ENCODE peak calls at places on chromosome 13, in four cellular contexts. One of them, this sample, is unnamed.

GRCh38 chr13:31105020-31105800 is 56.5 kb downstream of the HSPH1 start:
- DNase-seq in GM12878: no peak
- DNase-seq in HepG2: no peak
- DNase-seq in K562: no peak
- DNase-seq in this sample: no peak

GRCh38 chr13:73000027-73000674 is 58.7 kb upstream of the KLF5 start:
- DNase-seq in HepG2: no peak
- DNase-seq in GM12878: peak; percentile 21
- DNase-seq in K562: no peak
- DNase-seq in this sample: no peak

GRCh38 chr13:38766799-38767198 is 79.9 kb downstream of the FREM2 start:
- DNase-seq in K562: no peak
- DNase-seq in HepG2: no peak
- DNase-seq in GM12878: no peak
- DNase-seq in this sample: no peak

GRCh38 chr13:41562083-41562482 is 104.7 kb downstream of the RGCC start:
- DNase-seq in GM12878: no peak
- DNase-seq in K562: no peak
- DNase-seq in HepG2: no peak
- DNase-seq in this sample: no peak

GRCh38 chr13:29525757-29526156 is 69.7 kb downstream of the SLC7A1 start:
- DNase-seq in HepG2: no peak
- DNase-seq in GM12878: no peak
- DNase-seq in K562: no peak
- DNase-seq in this sample: no peak

GRCh38 chr13:113187263-113187669 is 21.2 kb downstream of the PCID2 start:
- DNase-seq in HepG2: peak; percentile 83
- DNase-seq in GM12878: no peak
- DNase-seq in K562: peak; percentile 61
- DNase-seq in this sample: peak; percentile 9

GRCh38 chr13:97855570-97855970 is 97.9 kb upstream of the IPO5 start:
- DNase-seq in HepG2: peak; percentile 55
- DNase-seq in K562: peak; percentile 58
- DNase-seq in GM12878: peak; percentile 13
- DNase-seq in this sample: peak; percentile 65

GRCh38 chr13:114185182-114185971 is 6.3 kb downstream of the CFAP97D2 start:
- DNase-seq in HepG2: no peak
- DNase-seq in K562: no peak
- DNase-seq in GM12878: no peak
- DNase-seq in this sample: no peak

GRCh38 chr13:65926750-65927171 is 1303.4 kb downstream of the PCDH9 start:
- DNase-seq in HepG2: peak; percentile 2
- DNase-seq in K562: no peak
- DNase-seq in GM12878: no peak
- DNase-seq in this sample: no peak

GRCh38 chr13:41827507-41828213 is 133.2 kb downstream of the VWA8 start:
- DNase-seq in HepG2: no peak
- DNase-seq in GM12878: no peak
- DNase-seq in K562: no peak
- DNase-seq in this sample: no peak

GRCh38 chr13:77696863-77697207 is 652 bp upstream of the SLAIN1 start:
- DNase-seq in GM12878: no peak
- DNase-seq in K562: no peak
- DNase-seq in HepG2: no peak
- DNase-seq in this sample: no peak

GRCh38 chr13:113122571-113123225 is at the start of gene F10:
- DNase-seq in K562: peak; percentile 64
- DNase-seq in HepG2: peak; percentile 95
- DNase-seq in GM12878: no peak
- DNase-seq in this sample: no peak

GRCh38 chr13:50974268-50974667 is 64.7 kb downstream of the RNASEH2B start:
- DNase-seq in HepG2: no peak
- DNase-seq in GM12878: no peak
- DNase-seq in K562: no peak
- DNase-seq in this sample: no peak

GRCh38 chr13:60080871-60081270 is 82.9 kb downstream of the DIAPH3 start:
- DNase-seq in HepG2: no peak
- DNase-seq in K562: no peak
- DNase-seq in GM12878: no peak
- DNase-seq in this sample: no peak

GRCh38 chr13:105763851-105764250 is 771.6 kb downstream of the EFNB2 start:
- DNase-seq in K562: no peak
- DNase-seq in GM12878: no peak
- DNase-seq in HepG2: no peak
- DNase-seq in this sample: no peak

GRCh38 chr13:35343417-35343816 is 133.1 kb downstream of the MAB21L1 start:
- DNase-seq in HepG2: no peak
- DNase-seq in GM12878: no peak
- DNase-seq in K562: no peak
- DNase-seq in this sample: no peak

GRCh38 chr13:59354665-59355064 is 809.1 kb downstream of the DIAPH3 start:
- DNase-seq in GM12878: no peak
- DNase-seq in K562: no peak
- DNase-seq in HepG2: no peak
- DNase-seq in this sample: no peak

GRCh38 chr13:33744589-33745369 is 73.2 kb upstream of the RFC3 start:
- DNase-seq in K562: no peak
- DNase-seq in HepG2: no peak
- DNase-seq in GM12878: no peak
- DNase-seq in this sample: no peak

GRCh38 chr13:73429691-73430090 is 370.9 kb downstream of the KLF5 start:
- DNase-seq in K562: no peak
- DNase-seq in HepG2: no peak
- DNase-seq in GM12878: no peak
- DNase-seq in this sample: no peak

GRCh38 chr13:23950736-23951510 is 53.6 kb upstream of the C1QTNF9B start:
- DNase-seq in HepG2: no peak
- DNase-seq in GM12878: no peak
- DNase-seq in K562: no peak
- DNase-seq in this sample: no peak

GRCh38 chr13:83515267-83515666 is 367.0 kb downstream of the SLITRK1 start:
- DNase-seq in K562: no peak
- DNase-seq in GM12878: no peak
- DNase-seq in HepG2: no peak
- DNase-seq in this sample: no peak

GRCh38 chr13:39776439-39776838 is 121.0 kb downstream of the COG6 start:
- DNase-seq in HepG2: no peak
- DNase-seq in GM12878: no peak
- DNase-seq in K562: no peak
- DNase-seq in this sample: no peak

GRCh38 chr13:94312511-94313191 is 166.8 kb downstream of the DCT start:
- DNase-seq in HepG2: no peak
- DNase-seq in K562: no peak
- DNase-seq in GM12878: peak; percentile 62
- DNase-seq in this sample: no peak

GRCh38 chr13:74040200-74040599 is 94.0 kb downstream of the KLF12 start:
- DNase-seq in HepG2: peak; percentile 49
- DNase-seq in GM12878: no peak
- DNase-seq in K562: peak; percentile 15
- DNase-seq in this sample: peak; percentile 97

GRCh38 chr13:19153782-19154450 is 27.7 kb downstream of the TUBA3C start:
- DNase-seq in K562: peak; percentile 56
- DNase-seq in HepG2: peak; percentile 7
- DNase-seq in GM12878: no peak
- DNase-seq in this sample: peak; percentile 10

GRCh38 chr13:50011461-50011860 is 3.8 kb upstream of the KCNRG start:
- DNase-seq in GM12878: no peak
- DNase-seq in HepG2: no peak
- DNase-seq in K562: no peak
- DNase-seq in this sample: no peak

GRCh38 chr13:24649685-24650038 is 30.5 kb upstream of the ATP12A start:
- DNase-seq in K562: no peak
- DNase-seq in HepG2: no peak
- DNase-seq in GM12878: no peak
- DNase-seq in this sample: no peak

GRCh38 chr13:99434258-99434788 is 66.9 kb upstream of the TM9SF2 start:
- DNase-seq in GM12878: no peak
- DNase-seq in K562: peak; percentile 67
- DNase-seq in HepG2: peak; percentile 17
- DNase-seq in this sample: no peak

GRCh38 chr13:49563513-49563912 is 21.8 kb downstream of the RCBTB1 start:
- DNase-seq in HepG2: no peak
- DNase-seq in K562: no peak
- DNase-seq in GM12878: no peak
- DNase-seq in this sample: no peak

GRCh38 chr13:21395953-21396352 is 63.1 kb downstream of the ZDHHC20 start:
- DNase-seq in HepG2: no peak
- DNase-seq in GM12878: no peak
- DNase-seq in K562: no peak
- DNase-seq in this sample: no peak

DNA sequence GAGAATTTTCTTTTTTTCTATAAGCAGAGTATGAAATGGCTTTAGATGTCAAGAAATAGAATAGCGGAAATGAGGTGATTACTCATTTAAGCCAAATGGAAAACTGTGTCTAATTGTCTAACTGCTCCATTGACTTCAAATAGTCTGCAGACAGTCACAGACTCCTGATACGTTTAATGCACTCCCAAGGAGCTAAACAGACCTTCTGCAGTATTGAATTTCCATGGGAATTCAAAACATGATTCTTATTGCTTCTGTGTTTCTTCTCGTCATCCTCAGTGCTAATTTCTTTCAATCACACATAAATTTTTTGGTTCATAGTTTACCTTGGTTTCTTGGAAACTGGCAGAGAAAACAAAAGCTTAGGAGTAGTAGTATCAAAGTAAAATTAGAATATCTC is 865.2 kb upstream of the SLC10A2 start:
- DNase-seq in HepG2: no peak
- DNase-seq in GM12878: no peak
- DNase-seq in K562: no peak
- DNase-seq in this sample: no peak
- TF ChIP-seq FOXK2 in HepG2: no peak
- TF ChIP-seq FOXK2 in GM12878: no peak
- TF ChIP-seq FOXK2 in K562: no peak
- TF ChIP-seq FOXK2 in this sample: no peak

GRCh38 chr13:110334841-110335490 is 27.9 kb downstream of the COL4A2 start:
- DNase-seq in HepG2: no peak
- DNase-seq in GM12878: no peak
- DNase-seq in K562: no peak
- DNase-seq in this sample: no peak

GRCh38 chr13:110336108-110336507 is 29.0 kb downstream of the COL4A2 start:
- DNase-seq in HepG2: no peak
- DNase-seq in GM12878: no peak
- DNase-seq in K562: no peak
- DNase-seq in this sample: no peak

GRCh38 chr13:110333837-110334236 is 26.8 kb downstream of the COL4A2 start:
- DNase-seq in K562: no peak
- DNase-seq in GM12878: no peak
- DNase-seq in HepG2: no peak
- DNase-seq in this sample: no peak

GRCh38 chr13:110332750-110333149 is 25.7 kb downstream of the COL4A2 start:
- DNase-seq in HepG2: no peak
- DNase-seq in K562: no peak
- DNase-seq in GM12878: no peak
- DNase-seq in this sample: no peak

DNA sequence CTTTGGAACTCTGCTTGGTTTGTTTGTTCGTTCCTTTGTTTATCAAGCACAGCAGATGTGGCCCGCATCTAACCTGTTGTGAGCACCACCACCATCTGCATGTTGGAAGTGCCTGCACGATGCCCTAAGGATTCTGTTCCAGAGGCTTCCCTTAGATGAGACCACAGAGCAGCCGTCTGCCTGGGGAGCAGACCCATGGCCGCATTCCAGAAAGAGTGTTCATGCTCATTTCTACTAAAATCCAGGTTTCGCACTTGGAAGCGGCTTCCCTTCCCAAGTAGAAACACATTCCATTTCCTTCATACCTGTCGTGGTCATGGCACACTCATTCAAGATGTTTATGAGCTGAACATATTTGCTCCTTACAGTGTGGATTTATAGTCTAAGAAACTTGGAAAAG is 27.2 kb downstream of the COL4A2 start:
- DNase-seq in GM12878: no peak
- DNase-seq in HepG2: no peak
- DNase-seq in K562: no peak
- DNase-seq in this sample: no peak
- TF ChIP-seq TARDBP in GM12878: no peak
- TF ChIP-seq TARDBP in HepG2: no peak
- TF ChIP-seq TARDBP in K562: no peak
- TF ChIP-seq TARDBP in this sample: no peak

GRCh38 chr13:89204435-89204834 is 1533.3 kb downstream of the SLITRK5 start:
- DNase-seq in GM12878: no peak
- DNase-seq in HepG2: no peak
- DNase-seq in K562: no peak
- DNase-seq in this sample: no peak

DNA sequence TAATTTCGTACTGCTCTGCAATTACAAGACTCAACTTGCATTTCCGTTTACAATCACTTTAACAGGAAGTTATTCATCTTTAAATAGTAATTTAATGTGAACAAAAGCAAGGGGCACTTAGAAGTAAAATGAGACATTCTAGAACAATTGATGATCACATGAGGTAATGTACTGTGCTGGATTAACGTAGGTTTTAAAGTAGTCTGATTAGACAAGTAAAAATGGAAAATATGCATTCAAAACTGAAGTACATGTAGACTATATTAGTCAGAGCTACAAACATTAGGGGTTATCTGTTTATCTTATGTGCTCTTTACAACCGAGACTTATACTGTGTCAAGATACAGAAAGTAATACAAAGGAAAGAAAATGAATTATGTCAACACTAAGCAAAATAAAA is 1528.0 kb downstream of the SLITRK5 start:
- DNase-seq in GM12878: no peak
- DNase-seq in HepG2: no peak
- DNase-seq in K562: no peak
- DNase-seq in this sample: no peak
- TF ChIP-seq FOXK2 in GM12878: no peak
- TF ChIP-seq FOXK2 in HepG2: no peak
- TF ChIP-seq FOXK2 in K562: no peak
- TF ChIP-seq FOXK2 in this sample: no peak

GRCh38 chr13:36789730-36790129 is 29.3 kb upstream of the RFXAP start:
- DNase-seq in K562: no peak
- DNase-seq in HepG2: no peak
- DNase-seq in GM12878: no peak
- DNase-seq in this sample: no peak

GRCh38 chr13:36788276-36788675 is 30.7 kb upstream of the RFXAP start:
- DNase-seq in K562: no peak
- DNase-seq in HepG2: no peak
- DNase-seq in GM12878: no peak
- DNase-seq in this sample: no peak

GRCh38 chr13:36787181-36787580 is 31.8 kb upstream of the RFXAP start:
- DNase-seq in HepG2: no peak
- DNase-seq in GM12878: no peak
- DNase-seq in K562: no peak
- DNase-seq in this sample: no peak

GRCh38 chr13:36783883-36784282 is 35.1 kb upstream of the RFXAP start:
- DNase-seq in GM12878: no peak
- DNase-seq in HepG2: peak; percentile 14
- DNase-seq in K562: no peak
- DNase-seq in this sample: no peak

GRCh38 chr13:36789061-36789460 is 30.0 kb upstream of the RFXAP start:
- DNase-seq in HepG2: no peak
- DNase-seq in K562: no peak
- DNase-seq in GM12878: no peak
- DNase-seq in this sample: no peak
- TF ChIP-seq TARDBP in HepG2: no peak
- TF ChIP-seq TARDBP in K562: no peak
- TF ChIP-seq TARDBP in GM12878: no peak
- TF ChIP-seq TARDBP in this sample: no peak

GRCh38 chr13:112062619-112063308 is 4.2 kb upstream of the SOX1 start:
- DNase-seq in GM12878: no peak
- DNase-seq in HepG2: no peak
- DNase-seq in K562: peak; percentile 11
- DNase-seq in this sample: no peak
- TF ChIP-seq FOXK2 in GM12878: no peak
- TF ChIP-seq FOXK2 in HepG2: no peak
- TF ChIP-seq FOXK2 in K562: no peak
- TF ChIP-seq FOXK2 in this sample: no peak